ENCODE peak calls at places on chromosome 1, in nine cellular contexts. H is COR-L47; J is mucosa of gallbladder; U is activated CD4-positive, CD25-positive, alpha-beta regulatory T cell treated with anti-CD3 and anti-CD28 coated beads, Interleukin-2, amount 50 U/mL, for 72 hours; I is G401; F is NCI-H748 treated with DMSO at 0.1 percent for 48 hours; W is AG08395; K is fibroblast of lung; X is activated naive CD4-positive, alpha-beta T cell treated with anti-CD3 and anti-CD28 coated beads, Interleukin-2, amount 50 U/mL, for 72 hours. L is an unnamed sample.

GRCh38 chr1:1281533-1282321 is 1.5 kb downstream of the SCNN1D start:
- DNase-seq in H (no peak), J (peak), U (no peak), I (peak), F (no peak), W (peak), K (no peak), X (no peak), L (peak)

GRCh38 chr1:182601416-182601786 is 2.8 kb downstream of the RGS16 start:
- DNase-seq in H (peak), J (peak), U (peak), I (peak), F (peak), W (peak), K (peak), X (peak), L (peak)

GRCh38 chr1:117857434-117857833 is 72.0 kb downstream of the GDAP2 start:
- DNase-seq in H (no peak), J (no peak), U (no peak), I (no peak), F (peak), W (no peak), K (no peak), X (no peak), L (no peak)

GRCh38 chr1:53321776-53322602 is 5.9 kb downstream of the LRP8 start:
- DNase-seq in H (no peak), J (no peak), U (no peak), I (no peak), F (no peak), W (no peak), K (no peak), X (no peak), L (no peak)

GRCh38 chr1:1085171-1085841 is 11.2 kb upstream of the RNF223 start:
- DNase-seq in H (no peak), J (no peak), U (no peak), I (no peak), F (no peak), W (no peak), K (no peak), X (no peak), L (no peak)

GRCh38 chr1:175481126-175482071 is 262.0 kb downstream of the TNR start:
- DNase-seq in H (no peak), J (no peak), U (no peak), I (peak), F (peak), W (peak), K (peak), X (no peak), L (no peak)

GRCh38 chr1:48214820-48215219 is 7.7 kb upstream of the SLC5A9 start:
- DNase-seq in H (no peak), J (peak), U (no peak), I (peak), F (no peak), W (no peak), K (no peak), X (no peak), L (no peak)

GRCh38 chr1:42692461-42692860 is 10.2 kb downstream of the YBX1 start:
- DNase-seq in H (no peak), J (peak), U (no peak), I (no peak), F (no peak), W (no peak), K (no peak), X (no peak), L (no peak)

GRCh38 chr1:4700801-4701200 is 46.4 kb downstream of the AJAP1 start:
- DNase-seq in H (peak), J (no peak), U (no peak), I (no peak), F (peak), W (no peak), K (no peak), X (no peak), L (no peak)

GRCh38 chr1:81813691-81814090 is 13.0 kb downstream of the ADGRL2 start:
- DNase-seq in H (no peak), J (no peak), U (no peak), I (no peak), F (no peak), W (no peak), K (no peak), X (no peak), L (no peak)